ENCODE peak calls at places on chromosomes 6 and 20, in nine cellular contexts. M, V, R, Y, T, K, O, P and G are unnamed samples.

GRCh38 chr6:170027111-170028043 is 263.5 kb downstream of the DLL1 start:
- DNase-seq in T (no peak), R (no peak), P (no peak), O (no peak), M (no peak), Y (no peak), V (no peak), K (no peak), G (no peak)

GRCh38 chr6:62891065-62891647 is 320.1 kb upstream of the FKBP1C start:
- DNase-seq in Y (no peak), P (no peak), R (no peak), K (no peak), M (no peak), V (no peak), O (no peak), T (peak; percentile 19), G (no peak)

GRCh38 chr20:362271-363254 is 15.7 kb downstream of the NRSN2 start:
- DNase-seq in M (peak; percentile 31), Y (peak; percentile 93), R (peak; percentile 75), V (peak; percentile 67), K (no peak), O (no peak), P (peak; percentile 92), T (peak; percentile 94), G (no peak)

GRCh38 chr20:51800769-51801219 is 1.5 kb downstream of the SALL4 start:
- DNase-seq in V (no peak), R (no peak), P (no peak), T (no peak), K (no peak), O (no peak), Y (no peak), M (no peak), G (no peak)

GRCh38 chr6:89974776-89975175 is 80.5 kb downstream of the GJA10 start:
- DNase-seq in O (no peak), P (no peak), T (no peak), Y (no peak), R (no peak), V (no peak), K (no peak), M (no peak), G (no peak)

GRCh38 chr20:10504893-10505292 is 69.8 kb downstream of the SLX4IP start:
- DNase-seq in K (no peak), M (no peak), O (no peak), V (no peak), R (no peak), Y (no peak), P (peak; percentile 87), T (no peak), G (no peak)

GRCh38 chr6:125812394-125813231 is 21.9 kb downstream of the NCOA7 start:
- DNase-seq in P (no peak), R (no peak), O (no peak), M (peak; percentile 14), T (no peak), Y (no peak), K (no peak), V (no peak), G (no peak)

GRCh38 chr20:7841967-7842301 is 98.3 kb downstream of the HAO1 start:
- DNase-seq in K (no peak), V (no peak), T (no peak), O (no peak), M (no peak), R (peak; percentile 70), Y (peak; percentile 45), P (no peak), G (no peak)

GRCh38 chr6:4281341-4282293 is 146.2 kb upstream of the ECI2 start:
- DNase-seq in K (no peak), O (no peak), R (no peak), M (peak; percentile 73), V (peak; percentile 22), Y (peak; percentile 62), P (peak; percentile 31), T (peak; percentile 58), G (peak; percentile 30)